ENCODE peak calls at places on chromosomes 16 and 17, in six cellular contexts. One of them, this sample, is unnamed.
A peak's percentile ranks its signal among the peaks of the same experiment; 100 is the strongest.

GRCh38 chr17:48297825-48298224 is 132.2 kb downstream of the SKAP1 start:
- DNase-seq in pancreas: no peak
- DNase-seq in endothelial cell of umbilical vein: no peak
- DNase-seq in stomach: no peak
- DNase-seq in CD8-positive, alpha-beta T cell: no peak
- DNase-seq in fibroblast of lung: no peak
- DNase-seq in this sample: no peak

GRCh38 chr17:72432143-72432604 is 311.4 kb downstream of the SOX9 start:
- DNase-seq in pancreas: no peak
- DNase-seq in endothelial cell of umbilical vein: no peak
- DNase-seq in stomach: no peak
- DNase-seq in CD8-positive, alpha-beta T cell: no peak
- DNase-seq in fibroblast of lung: no peak
- DNase-seq in this sample: no peak

GRCh38 chr17:3535253-3535995 is 22.2 kb downstream of the TRPV3 start:
- DNase-seq in pancreas: no peak
- DNase-seq in endothelial cell of umbilical vein: peak; percentile 27
- DNase-seq in stomach: peak; percentile 50
- DNase-seq in CD8-positive, alpha-beta T cell: peak; percentile 52
- DNase-seq in fibroblast of lung: peak; percentile 77
- DNase-seq in this sample: no peak

GRCh38 chr17:44191941-44192496 is 5.2 kb downstream of the TMUB2 start:
- DNase-seq in pancreas: no peak
- DNase-seq in endothelial cell of umbilical vein: no peak
- DNase-seq in stomach: no peak
- DNase-seq in CD8-positive, alpha-beta T cell: no peak
- DNase-seq in fibroblast of lung: no peak
- DNase-seq in this sample: no peak

GRCh38 chr17:76700627-76701470 is 9.9 kb downstream of the MXRA7 start:
- DNase-seq in pancreas: no peak
- DNase-seq in endothelial cell of umbilical vein: peak; percentile 37
- DNase-seq in stomach: no peak
- DNase-seq in CD8-positive, alpha-beta T cell: no peak
- DNase-seq in fibroblast of lung: peak; percentile 94
- DNase-seq in this sample: peak; percentile 54

GRCh38 chr17:47736501-47737211 is 3.6 kb downstream of the TBX21 start:
- DNase-seq in pancreas: no peak
- DNase-seq in endothelial cell of umbilical vein: no peak
- DNase-seq in stomach: peak; percentile 20
- DNase-seq in CD8-positive, alpha-beta T cell: peak; percentile 11
- DNase-seq in fibroblast of lung: no peak
- DNase-seq in this sample: no peak

GRCh38 chr17:57694051-57694450 is 51.0 kb downstream of the CCDC182 start:
- DNase-seq in pancreas: no peak
- DNase-seq in endothelial cell of umbilical vein: no peak
- DNase-seq in stomach: no peak
- DNase-seq in CD8-positive, alpha-beta T cell: no peak
- DNase-seq in fibroblast of lung: no peak
- DNase-seq in this sample: no peak

GRCh38 chr17:44350733-44351226 is 5.7 kb downstream of the GRN start:
- DNase-seq in pancreas: no peak
- DNase-seq in endothelial cell of umbilical vein: peak; percentile 64
- DNase-seq in stomach: peak; percentile 75
- DNase-seq in CD8-positive, alpha-beta T cell: peak; percentile 77
- DNase-seq in fibroblast of lung: peak; percentile 25
- DNase-seq in this sample: no peak

GRCh38 chr17:82917656-82918345 is 78.0 kb upstream of the ZNF750 start:
- DNase-seq in pancreas: no peak
- DNase-seq in endothelial cell of umbilical vein: peak; percentile 21
- DNase-seq in stomach: no peak
- DNase-seq in CD8-positive, alpha-beta T cell: peak; percentile 44
- DNase-seq in fibroblast of lung: no peak
- DNase-seq in this sample: no peak

DNA sequence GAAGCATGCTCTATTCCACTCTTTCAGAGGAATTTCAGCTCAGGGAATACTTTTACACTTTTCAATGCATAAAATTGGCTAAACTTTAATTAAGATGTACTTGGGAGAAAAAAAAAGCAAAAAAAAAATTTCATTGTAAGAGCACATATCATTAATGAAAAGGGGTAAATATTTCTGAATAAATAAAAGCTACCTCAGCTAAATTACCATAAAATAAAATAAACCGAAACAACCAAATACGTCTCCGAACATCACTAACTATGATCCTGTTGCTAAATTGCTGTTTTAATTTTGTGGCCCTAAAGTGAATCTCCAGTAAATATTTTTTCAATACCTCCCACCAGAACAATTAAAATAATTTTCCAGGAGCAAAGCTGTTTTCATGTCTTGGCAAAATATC is 203.7 kb upstream of the KCNJ16 start:
- DNase-seq in pancreas: no peak
- DNase-seq in endothelial cell of umbilical vein: no peak
- DNase-seq in stomach: no peak
- DNase-seq in CD8-positive, alpha-beta T cell: no peak
- DNase-seq in fibroblast of lung: no peak
- DNase-seq in this sample: no peak
- H3K9me3 ChIP-seq in pancreas: no peaks in the 10 kb centered on the region
- H3K9me3 ChIP-seq in endothelial cell of umbilical vein: no peaks in the 10 kb centered on the region
- H3K9me3 ChIP-seq in stomach: no peaks in the 10 kb centered on the region
- H3K9me3 ChIP-seq in CD8-positive, alpha-beta T cell: no peaks in the 10 kb centered on the region
- H3K9me3 ChIP-seq in fibroblast of lung: no peaks in the 10 kb centered on the region
- H3K9me3 ChIP-seq in this sample: no peaks in the 10 kb centered on the region

DNA sequence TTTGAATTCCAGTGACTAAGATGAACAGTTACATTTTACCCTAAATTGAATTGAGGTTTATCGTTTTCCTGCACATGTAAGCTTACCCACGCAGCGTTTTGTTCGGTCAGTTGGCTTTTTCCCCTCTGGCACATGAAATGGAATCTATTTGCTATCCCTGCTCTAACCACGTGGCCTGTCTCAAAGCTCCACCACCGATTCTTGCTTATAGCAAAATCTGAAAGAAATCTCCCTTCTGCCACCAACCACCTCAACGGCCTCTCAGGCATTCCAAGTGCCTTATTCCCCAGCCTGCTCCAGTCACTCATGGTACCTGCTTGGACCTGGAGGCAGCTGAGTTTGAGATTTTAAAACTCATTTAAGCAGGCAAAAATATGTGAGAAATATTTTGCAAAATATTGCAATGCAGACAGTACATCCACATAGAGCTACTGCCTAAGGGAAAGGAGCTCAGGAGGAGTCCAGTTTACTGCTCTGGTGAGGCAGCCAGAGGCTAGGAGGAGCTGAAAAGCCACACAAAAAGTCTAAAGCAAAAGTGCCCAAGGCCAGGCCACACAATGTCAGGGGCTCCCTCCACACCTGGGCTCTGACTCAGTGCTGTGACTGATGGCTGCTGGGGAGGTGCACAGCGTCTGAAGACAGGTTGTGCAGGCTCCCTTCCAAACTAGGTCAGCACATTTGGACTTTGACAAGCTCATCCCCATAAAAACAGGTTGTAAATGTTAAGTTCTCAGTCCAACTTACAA is 26.4 kb downstream of the ARHGAP17 start:
- DNase-seq in pancreas: peak; percentile 52
- DNase-seq in endothelial cell of umbilical vein: peak; percentile 92
- DNase-seq in stomach: peak; percentile 40
- DNase-seq in CD8-positive, alpha-beta T cell: no peak
- DNase-seq in fibroblast of lung: peak; percentile 85
- DNase-seq in this sample: peak; percentile 31
- TF ChIP-seq CTCF in pancreas: no peak
- TF ChIP-seq CTCF in endothelial cell of umbilical vein: no peak
- TF ChIP-seq CTCF in stomach: no peak
- TF ChIP-seq CTCF in CD8-positive, alpha-beta T cell: no peak
- TF ChIP-seq CTCF in fibroblast of lung: no peak
- TF ChIP-seq CTCF in this sample: no peak

DNA sequence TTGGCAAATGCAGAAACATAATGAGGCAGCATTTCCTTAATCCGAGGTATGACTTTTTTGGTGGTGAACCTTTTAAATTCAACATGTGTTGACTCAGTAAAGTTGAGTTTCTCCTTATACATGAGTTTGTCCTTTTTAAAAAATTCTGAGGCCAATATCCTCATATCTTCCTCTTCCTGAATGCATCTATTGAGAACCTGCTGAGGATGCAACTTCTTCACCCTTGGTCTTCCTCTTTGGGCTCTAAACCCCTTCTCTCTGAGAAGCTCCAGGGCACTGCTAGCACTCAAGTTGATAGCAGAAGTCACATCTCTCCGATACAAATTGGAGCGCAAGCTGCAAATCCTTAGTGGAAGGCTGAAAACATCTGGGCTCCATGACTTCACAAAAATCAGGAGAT is 3.3 kb downstream of the SLFN14 start:
- DNase-seq in pancreas: no peak
- DNase-seq in endothelial cell of umbilical vein: no peak
- DNase-seq in stomach: no peak
- DNase-seq in CD8-positive, alpha-beta T cell: no peak
- DNase-seq in fibroblast of lung: no peak
- DNase-seq in this sample: no peak
- H3K9me3 ChIP-seq in pancreas: no peaks in the 10 kb centered on the region
- H3K9me3 ChIP-seq in endothelial cell of umbilical vein: no peaks in the 10 kb centered on the region
- H3K9me3 ChIP-seq in stomach: no peaks in the 10 kb centered on the region
- H3K9me3 ChIP-seq in CD8-positive, alpha-beta T cell: no peaks in the 10 kb centered on the region
- H3K9me3 ChIP-seq in fibroblast of lung: no peaks in the 10 kb centered on the region
- H3K9me3 ChIP-seq in this sample: no peaks in the 10 kb centered on the region

DNA sequence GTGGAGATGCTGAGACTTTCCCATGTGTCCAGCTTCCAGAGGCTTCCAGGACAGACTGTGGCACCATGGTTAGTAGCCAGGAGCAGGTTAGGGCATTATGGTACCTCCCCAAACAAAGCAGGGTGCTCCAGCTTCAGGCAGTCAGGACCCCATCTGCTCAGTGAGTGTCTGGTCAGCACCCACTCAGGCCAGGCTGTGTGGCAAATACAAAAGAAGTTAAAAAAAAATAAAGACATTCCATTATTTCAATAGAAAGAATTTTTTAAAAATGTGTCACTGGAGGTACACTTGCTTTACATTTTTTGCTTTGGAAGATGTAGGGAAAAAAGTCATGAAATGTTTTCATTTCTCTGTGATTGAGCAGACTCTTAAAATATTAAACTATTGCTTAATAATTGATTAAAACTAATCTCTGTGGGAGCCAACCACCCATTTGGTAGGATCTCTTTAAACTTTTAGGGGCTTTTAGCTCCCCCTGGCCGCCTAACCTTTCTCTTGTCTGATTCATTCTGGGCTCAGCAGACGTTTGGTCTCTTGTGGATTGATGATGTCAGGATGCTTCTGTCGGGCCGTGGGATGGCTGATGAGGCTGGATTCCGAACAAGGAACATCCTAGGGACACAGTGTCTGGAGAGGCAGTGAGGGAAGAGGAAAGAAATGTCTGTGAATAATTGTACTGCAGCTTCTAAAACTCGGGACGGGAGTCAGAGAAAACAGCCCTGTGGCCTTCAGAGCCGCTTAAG is 28.4 kb upstream of the NPTX1 start:
- DNase-seq in pancreas: no peak
- DNase-seq in endothelial cell of umbilical vein: no peak
- DNase-seq in stomach: no peak
- DNase-seq in CD8-positive, alpha-beta T cell: no peak
- DNase-seq in fibroblast of lung: peak; percentile 86
- DNase-seq in this sample: no peak
- TF ChIP-seq CTCF in pancreas: no peak
- TF ChIP-seq CTCF in endothelial cell of umbilical vein: no peak
- TF ChIP-seq CTCF in stomach: no peak
- TF ChIP-seq CTCF in CD8-positive, alpha-beta T cell: no peak
- TF ChIP-seq CTCF in fibroblast of lung: no peak
- TF ChIP-seq CTCF in this sample: no peak

GRCh38 chr17:71052971-71053370 is 883.6 kb downstream of the KCNJ2 start:
- DNase-seq in pancreas: no peak
- DNase-seq in endothelial cell of umbilical vein: no peak
- DNase-seq in stomach: no peak
- DNase-seq in CD8-positive, alpha-beta T cell: no peak
- DNase-seq in fibroblast of lung: no peak
- DNase-seq in this sample: no peak
- H3K9me3 ChIP-seq in pancreas: no peaks in the 10 kb centered on the region
- H3K9me3 ChIP-seq in endothelial cell of umbilical vein: peaks cover 4% of the 10 kb centered on the region
- H3K9me3 ChIP-seq in stomach: no peaks in the 10 kb centered on the region
- H3K9me3 ChIP-seq in CD8-positive, alpha-beta T cell: no peaks in the 10 kb centered on the region
- H3K9me3 ChIP-seq in fibroblast of lung: no peaks in the 10 kb centered on the region
- H3K9me3 ChIP-seq in this sample: no peaks in the 10 kb centered on the region

DNA sequence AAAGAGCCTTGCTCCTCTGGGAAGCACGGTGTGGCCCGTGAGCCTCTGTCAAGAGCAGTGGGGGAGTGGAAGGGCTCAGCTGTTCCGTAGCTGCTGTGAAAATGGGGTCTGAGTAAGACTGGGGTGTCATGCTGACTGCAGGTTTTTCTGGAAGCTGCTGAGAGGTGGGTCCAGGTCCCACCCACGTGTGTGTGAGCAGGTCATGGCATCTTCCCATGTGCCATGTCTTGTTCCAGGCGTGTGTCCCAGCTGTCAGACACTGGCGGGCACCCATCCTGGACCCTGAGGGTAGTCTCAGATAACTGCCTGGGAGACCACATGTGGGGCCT is 93.0 kb downstream of the NPIPB11 start:
- DNase-seq in pancreas: no peak
- DNase-seq in endothelial cell of umbilical vein: no peak
- DNase-seq in stomach: no peak
- DNase-seq in CD8-positive, alpha-beta T cell: no peak
- DNase-seq in fibroblast of lung: no peak
- DNase-seq in this sample: no peak
- TF ChIP-seq CTCF in pancreas: no peak
- TF ChIP-seq CTCF in endothelial cell of umbilical vein: no peak
- TF ChIP-seq CTCF in stomach: no peak
- TF ChIP-seq CTCF in CD8-positive, alpha-beta T cell: no peak
- TF ChIP-seq CTCF in fibroblast of lung: no peak
- TF ChIP-seq CTCF in this sample: no peak

GRCh38 chr17:21291862-21292261 is 7.4 kb downstream of the MAP2K3 start:
- DNase-seq in pancreas: no peak
- DNase-seq in endothelial cell of umbilical vein: no peak
- DNase-seq in stomach: no peak
- DNase-seq in CD8-positive, alpha-beta T cell: no peak
- DNase-seq in fibroblast of lung: no peak
- DNase-seq in this sample: no peak
- H3K9me3 ChIP-seq in pancreas: no peaks in the 10 kb centered on the region
- H3K9me3 ChIP-seq in endothelial cell of umbilical vein: no peaks in the 10 kb centered on the region
- H3K9me3 ChIP-seq in stomach: no peaks in the 10 kb centered on the region
- H3K9me3 ChIP-seq in CD8-positive, alpha-beta T cell: no peaks in the 10 kb centered on the region
- H3K9me3 ChIP-seq in fibroblast of lung: no peaks in the 10 kb centered on the region
- H3K9me3 ChIP-seq in this sample: no peaks in the 10 kb centered on the region

This sample was measured in tibial nerve.